ENCODE peak calls at places on chromosomes 16 and 17, in six cellular contexts. W is GM03348; I is fibroblast of the aortic adventitia; H is A549; T is T-helper 1 cell; D is activated CD8-positive, alpha-beta memory T cell treated with anti-CD3 and anti-CD28 coated beads, Interleukin-2, amount 50 U/mL, for 48 hours. K is an unnamed sample.

GRCh38 chr16:63719926-63720325 is 1401.9 kb downstream of the CDH11 start:
- DNase-seq in H (no peak), T (no peak), W (no peak), I (no peak), D (no peak), K (no peak)

GRCh38 chr16:383326-384020 is 1.7 kb upstream of the PGAP6 start:
- DNase-seq in T (peak), H (no peak), W (no peak), I (no peak), D (no peak), K (no peak)

GRCh38 chr17:76166168-76166567 is 25.1 kb upstream of the FOXJ1 start:
- DNase-seq in H (no peak), D (no peak), W (peak), T (no peak), I (no peak), K (no peak)

GRCh38 chr17:45248132-45248936 is 13.6 kb downstream of the SPATA32 start:
- DNase-seq in W (no peak), T (peak), D (peak), H (peak), I (no peak), K (no peak)

GRCh38 chr16:1347286-1347855 is 4.3 kb downstream of the TSR3 start:
- DNase-seq in W (no peak), H (no peak), I (no peak), T (no peak), D (no peak), K (no peak)

GRCh38 chr17:41308251-41308917 is 725 bp downstream of the KRTAP16-1 start:
- DNase-seq in T (peak), H (no peak), I (no peak), D (peak), W (no peak), K (no peak)

GRCh38 chr17:79789943-79790804 is 6.7 kb downstream of the CBX8 start:
- DNase-seq in T (no peak), W (peak), D (no peak), H (peak), I (no peak), K (no peak)

GRCh38 chr16:68642047-68642435 is 3.1 kb upstream of the CDH3 start:
- DNase-seq in W (no peak), I (no peak), D (no peak), T (no peak), H (no peak), K (no peak)

GRCh38 chr17:14595656-14596055 is 294.8 kb downstream of the HS3ST3B1 start:
- DNase-seq in H (no peak), W (no peak), D (no peak), I (no peak), T (no peak), K (no peak)

GRCh38 chr16:78249832-78250231 is 150.4 kb downstream of the WWOX start:
- DNase-seq in H (no peak), D (no peak), I (no peak), W (no peak), T (no peak), K (no peak)

GRCh38 chr16:49653577-49653976 is 202.3 kb downstream of the ZNF423 start:
- DNase-seq in W (no peak), D (no peak), I (no peak), T (no peak), H (no peak), K (no peak)

GRCh38 chr17:19724501-19725420 is 8.4 kb upstream of the SLC47A2 start:
- DNase-seq in W (no peak), D (peak), H (no peak), T (peak), I (no peak), K (no peak)

GRCh38 chr17:59572301-59572924 is 7.0 kb downstream of the DHX40 start:
- DNase-seq in D (no peak), T (no peak), H (no peak), I (peak), W (peak), K (no peak)

GRCh38 chr16:22933173-22933572 is 119.2 kb downstream of the HS3ST2 start:
- DNase-seq in W (no peak), H (no peak), D (no peak), T (no peak), I (no peak), K (no peak)

GRCh38 chr17:33814852-33815251 is 440.2 kb upstream of the CCL2 start:
- DNase-seq in W (no peak), H (no peak), D (no peak), I (no peak), T (no peak), K (no peak)

GRCh38 chr16:85798283-85798776 is 1.0 kb downstream of the EMC8 start:
- DNase-seq in I (peak), W (peak), D (no peak), H (no peak), T (no peak), K (no peak)

GRCh38 chr17:63543822-63544420 is 6.4 kb upstream of the DCAF7 start:
- DNase-seq in W (peak), I (no peak), D (no peak), H (no peak), T (no peak), K (no peak)

GRCh38 chr16:28977703-28978641 is 3.4 kb downstream of the SPNS1 start:
- DNase-seq in I (no peak), D (no peak), W (no peak), T (no peak), H (no peak), K (no peak)

GRCh38 chr16:14244344-14245010 is 173.4 kb downstream of the MRTFB start:
- DNase-seq in D (no peak), W (peak), H (no peak), T (no peak), I (peak), K (no peak)

GRCh38 chr16:75099738-75100615 is 16.6 kb downstream of the LDHD start:
- DNase-seq in I (no peak), D (no peak), T (no peak), H (no peak), W (no peak), K (no peak)

GRCh38 chr17:50944054-50944901 is 78.1 kb upstream of the TOB1 start:
- DNase-seq in H (peak), D (peak), T (peak), I (no peak), W (peak), K (no peak)

GRCh38 chr16:81532491-81533174 is 88.0 kb downstream of the CMIP start:
- DNase-seq in T (no peak), I (no peak), D (no peak), H (peak), W (no peak), K (no peak)

GRCh38 chr17:13106171-13106570 is 88.3 kb upstream of the ELAC2 start:
- DNase-seq in W (no peak), D (no peak), T (no peak), H (no peak), I (no peak), K (no peak)

GRCh38 chr17:6713130-6713917 is at the start of gene SLC13A5:
- DNase-seq in D (no peak), I (peak), T (no peak), W (peak), H (peak), K (no peak)

GRCh38 chr17:58388302-58389190 is 28.8 kb downstream of the RNF43 start:
- DNase-seq in I (no peak), W (no peak), D (no peak), T (no peak), H (no peak), K (no peak)

K was measured in T1000.